ENCODE peak calls at places on chromosomes 7 and 10, in six cellular contexts. One of them, this sample, is unnamed.

GRCh38 chr10:60964257-60965235 is 20.6 kb upstream of the RHOBTB1 start:
- DNase-seq in K562: peak
- DNase-seq in A549: peak
- DNase-seq in ovary: peak
- DNase-seq in transverse colon: peak
- DNase-seq in suprapubic skin: peak
- DNase-seq in this sample: peak

GRCh38 chr10:75772153-75772887 is 340.9 kb downstream of the LRMDA start:
- DNase-seq in A549: no peak
- DNase-seq in K562: no peak
- DNase-seq in transverse colon: no peak
- DNase-seq in ovary: no peak
- DNase-seq in suprapubic skin: no peak
- DNase-seq in this sample: no peak

GRCh38 chr10:103525901-103526300 is 32.4 kb downstream of the NEURL1 start:
- DNase-seq in suprapubic skin: no peak
- DNase-seq in A549: no peak
- DNase-seq in transverse colon: no peak
- DNase-seq in K562: no peak
- DNase-seq in ovary: no peak
- DNase-seq in this sample: no peak

GRCh38 chr10:80486785-80487421 is 32.8 kb downstream of the TSPAN14 start:
- DNase-seq in K562: no peak
- DNase-seq in A549: no peak
- DNase-seq in suprapubic skin: no peak
- DNase-seq in transverse colon: peak
- DNase-seq in ovary: no peak
- DNase-seq in this sample: no peak

GRCh38 chr7:78153285-78153684 is 354.7 kb downstream of the PHTF2 start:
- DNase-seq in A549: no peak
- DNase-seq in transverse colon: no peak
- DNase-seq in suprapubic skin: no peak
- DNase-seq in ovary: no peak
- DNase-seq in K562: no peak
- DNase-seq in this sample: no peak

GRCh38 chr7:158997110-158997453 is 140.7 kb downstream of the DYNC2I1 start:
- DNase-seq in transverse colon: no peak
- DNase-seq in ovary: no peak
- DNase-seq in K562: no peak
- DNase-seq in suprapubic skin: no peak
- DNase-seq in A549: no peak
- DNase-seq in this sample: no peak

GRCh38 chr7:77258014-77258413 is 58.4 kb upstream of the FGL2 start:
- DNase-seq in suprapubic skin: no peak
- DNase-seq in K562: peak
- DNase-seq in transverse colon: no peak
- DNase-seq in A549: no peak
- DNase-seq in ovary: no peak
- DNase-seq in this sample: no peak

GRCh38 chr7:114450431-114450830 is 35.8 kb downstream of the FOXP2 start:
- DNase-seq in ovary: no peak
- DNase-seq in suprapubic skin: no peak
- DNase-seq in K562: no peak
- DNase-seq in transverse colon: no peak
- DNase-seq in A549: no peak
- DNase-seq in this sample: no peak

DNA sequence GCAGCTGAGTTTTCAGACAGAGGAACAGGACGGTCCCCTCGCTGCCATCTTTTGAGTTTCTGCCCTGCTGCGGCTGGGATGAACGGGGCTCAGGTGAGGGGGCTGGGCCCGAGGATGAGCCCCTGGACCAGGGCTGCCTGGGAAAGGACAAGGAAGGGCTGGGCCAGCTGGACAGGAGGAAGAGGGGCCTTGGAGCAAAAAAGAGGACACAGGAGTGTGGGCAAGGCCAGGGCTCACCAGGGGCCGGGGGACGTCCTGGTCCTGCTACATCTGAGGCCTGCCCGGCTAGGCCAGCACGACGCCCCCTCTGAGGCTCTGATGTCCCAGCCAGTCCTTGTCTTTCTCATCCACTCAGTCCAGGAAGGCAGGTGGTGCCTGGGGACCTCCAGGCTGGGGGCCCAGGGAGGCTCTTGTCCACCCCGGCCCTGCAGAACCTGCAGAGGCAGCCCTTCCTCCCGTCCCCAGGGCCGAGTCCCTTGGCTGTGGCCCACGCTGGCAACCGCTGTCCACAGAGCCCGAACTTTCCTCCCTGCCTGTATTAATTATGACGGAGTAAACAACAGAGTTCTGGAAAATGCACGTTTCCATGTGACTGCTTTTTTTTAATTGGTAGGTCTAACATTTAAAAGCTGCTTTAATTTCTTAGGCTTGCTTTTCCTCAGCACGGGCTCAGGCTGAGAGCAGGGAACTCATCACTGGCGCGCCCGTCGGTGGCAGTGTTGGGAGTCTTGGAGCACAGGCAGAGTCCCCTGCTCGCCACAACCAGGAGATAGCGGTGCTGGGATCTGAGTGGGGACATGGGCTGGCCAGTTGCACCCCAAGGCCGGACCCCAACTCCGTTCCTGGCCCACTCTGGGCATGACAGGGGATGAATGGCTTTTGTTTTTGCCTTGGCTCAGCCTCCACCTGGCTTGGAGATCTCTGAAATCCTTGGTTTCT is 187.7 kb downstream of the ELFN1 start:
- DNase-seq in K562: no peak
- DNase-seq in ovary: peak
- DNase-seq in transverse colon: no peak
- DNase-seq in suprapubic skin: peak
- DNase-seq in A549: no peak
- DNase-seq in this sample: peak
- TF ChIP-seq EP300 in K562: no peak
- TF ChIP-seq EP300 in ovary: no peak
- TF ChIP-seq EP300 in transverse colon: no peak
- TF ChIP-seq EP300 in suprapubic skin: no peak
- TF ChIP-seq EP300 in A549: no peak
- TF ChIP-seq EP300 in this sample: no peak

GRCh38 chr10:11437391-11438241 is 173.8 kb downstream of the USP6NL start:
- DNase-seq in transverse colon: no peak
- DNase-seq in ovary: no peak
- DNase-seq in suprapubic skin: no peak
- DNase-seq in K562: no peak
- DNase-seq in A549: no peak
- DNase-seq in this sample: no peak

GRCh38 chr10:11430421-11431275 is 180.8 kb downstream of the USP6NL start:
- DNase-seq in A549: no peak
- DNase-seq in transverse colon: no peak
- DNase-seq in K562: no peak
- DNase-seq in suprapubic skin: no peak
- DNase-seq in ovary: no peak
- DNase-seq in this sample: no peak

GRCh38 chr10:11433657-11434056 is 177.8 kb downstream of the USP6NL start:
- DNase-seq in ovary: no peak
- DNase-seq in transverse colon: no peak
- DNase-seq in suprapubic skin: no peak
- DNase-seq in K562: no peak
- DNase-seq in A549: no peak
- DNase-seq in this sample: no peak

GRCh38 chr10:11435621-11436020 is 175.8 kb downstream of the USP6NL start:
- DNase-seq in transverse colon: no peak
- DNase-seq in A549: no peak
- DNase-seq in ovary: no peak
- DNase-seq in K562: no peak
- DNase-seq in suprapubic skin: no peak
- DNase-seq in this sample: no peak

DNA sequence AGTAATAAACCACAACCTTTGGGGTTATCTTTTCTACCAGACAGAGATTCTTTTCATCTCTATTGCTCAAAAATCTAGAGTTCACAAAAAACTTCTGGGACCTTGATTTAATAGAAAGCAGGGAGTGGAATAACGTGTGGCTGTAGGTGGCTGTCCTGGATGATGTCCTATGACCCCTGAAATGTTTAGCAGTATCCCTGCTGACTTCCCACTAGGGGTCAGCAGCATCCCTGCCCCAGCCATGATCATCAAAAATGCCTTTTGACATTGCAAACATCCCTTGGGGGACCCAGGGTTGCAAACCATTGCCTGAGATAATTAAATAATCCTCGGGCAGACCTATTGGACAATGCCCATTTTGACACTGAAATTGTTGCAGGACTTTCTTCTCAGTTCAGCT is 177.1 kb downstream of the USP6NL start:
- DNase-seq in A549: peak
- DNase-seq in transverse colon: no peak
- DNase-seq in K562: peak
- DNase-seq in suprapubic skin: no peak
- DNase-seq in ovary: no peak
- DNase-seq in this sample: no peak
- TF ChIP-seq CTCF in A549: peak
- TF ChIP-seq CTCF in transverse colon: no peak
- TF ChIP-seq CTCF in K562: peak
- TF ChIP-seq CTCF in suprapubic skin: no peak
- TF ChIP-seq CTCF in ovary: no peak
- TF ChIP-seq CTCF in this sample: no peak

GRCh38 chr7:7317850-7318249 is 135.5 kb downstream of the C1GALT1 start:
- DNase-seq in suprapubic skin: no peak
- DNase-seq in ovary: no peak
- DNase-seq in transverse colon: no peak
- DNase-seq in K562: no peak
- DNase-seq in A549: no peak
- DNase-seq in this sample: no peak
- TF ChIP-seq EP300 in suprapubic skin: no peak
- TF ChIP-seq EP300 in ovary: no peak
- TF ChIP-seq EP300 in transverse colon: no peak
- TF ChIP-seq EP300 in K562: no peak
- TF ChIP-seq EP300 in A549: no peak
- TF ChIP-seq EP300 in this sample: no peak

DNA sequence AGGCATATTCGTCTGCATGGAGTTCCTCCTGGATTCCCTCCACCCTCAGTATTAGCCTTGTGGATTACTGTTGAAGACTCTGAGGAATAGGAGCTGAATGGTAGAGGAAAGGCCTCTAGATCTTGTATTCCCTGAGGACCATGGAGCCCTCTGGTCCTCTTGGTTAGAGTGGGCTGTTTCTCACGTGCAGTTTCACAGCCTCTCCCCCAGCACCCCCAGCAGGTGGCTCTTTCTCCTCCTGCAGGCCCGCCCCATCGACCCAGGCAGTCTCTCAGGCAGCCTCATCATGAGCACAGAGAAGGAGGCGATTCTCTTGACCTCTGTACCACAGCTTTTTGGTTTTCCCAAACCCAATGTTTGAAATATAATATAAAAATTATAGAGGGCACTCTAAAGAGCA is 102.0 kb downstream of the WNT2 start:
- DNase-seq in ovary: no peak
- DNase-seq in suprapubic skin: no peak
- DNase-seq in K562: no peak
- DNase-seq in transverse colon: no peak
- DNase-seq in A549: no peak
- DNase-seq in this sample: no peak
- TF ChIP-seq CTCF in ovary: no peak
- TF ChIP-seq CTCF in suprapubic skin: no peak
- TF ChIP-seq CTCF in K562: no peak
- TF ChIP-seq CTCF in transverse colon: no peak
- TF ChIP-seq CTCF in A549: no peak
- TF ChIP-seq CTCF in this sample: no peak

GRCh38 chr7:100099452-100099851 is 1.7 kb downstream of the MCM7 start:
- DNase-seq in K562: no peak
- DNase-seq in suprapubic skin: no peak
- DNase-seq in ovary: no peak
- DNase-seq in A549: no peak
- DNase-seq in transverse colon: no peak
- DNase-seq in this sample: no peak

GRCh38 chr7:100100420-100101015 is 679 bp downstream of the MCM7 start:
- DNase-seq in suprapubic skin: peak
- DNase-seq in A549: peak
- DNase-seq in ovary: peak
- DNase-seq in transverse colon: peak
- DNase-seq in K562: peak
- DNase-seq in this sample: peak

GRCh38 chr7:100102950-100103840 is 1.8 kb downstream of the AP4M1 start:
- DNase-seq in K562: no peak
- DNase-seq in A549: no peak
- DNase-seq in ovary: no peak
- DNase-seq in suprapubic skin: no peak
- DNase-seq in transverse colon: no peak
- DNase-seq in this sample: no peak

GRCh38 chr7:100098913-100099312 is 2.3 kb downstream of the MCM7 start:
- DNase-seq in ovary: no peak
- DNase-seq in K562: no peak
- DNase-seq in A549: no peak
- DNase-seq in transverse colon: no peak
- DNase-seq in suprapubic skin: no peak
- DNase-seq in this sample: no peak

GRCh38 chr7:100101016-100101862 is at the start of the genes AP4M1 and MCM7:
- DNase-seq in A549: peak
- DNase-seq in transverse colon: peak
- DNase-seq in suprapubic skin: peak
- DNase-seq in ovary: peak
- DNase-seq in K562: peak
- DNase-seq in this sample: peak
- TF ChIP-seq EP300 in A549: no peak
- TF ChIP-seq EP300 in transverse colon: no peak
- TF ChIP-seq EP300 in suprapubic skin: no peak
- TF ChIP-seq EP300 in ovary: no peak
- TF ChIP-seq EP300 in K562: peak
- TF ChIP-seq EP300 in this sample: no peak

GRCh38 chr7:98879989-98880337 is 1.6 kb downstream of the TRRAP start:
- DNase-seq in suprapubic skin: no peak
- DNase-seq in ovary: no peak
- DNase-seq in transverse colon: no peak
- DNase-seq in A549: no peak
- DNase-seq in K562: no peak
- DNase-seq in this sample: no peak
- TF ChIP-seq CTCF in suprapubic skin: no peak
- TF ChIP-seq CTCF in ovary: no peak
- TF ChIP-seq CTCF in transverse colon: no peak
- TF ChIP-seq CTCF in A549: no peak
- TF ChIP-seq CTCF in K562: no peak
- TF ChIP-seq CTCF in this sample: no peak